ENCODE peak calls at places on chromosomes 16 and 17, in ten cellular contexts. P is upper lobe of right lung; I is GM20000; M is pancreas; F is activated CD8-positive, alpha-beta T cell treated with anti-CD3 and anti-CD28 coated beads for 36 hours; R is cardiac muscle cell; H is epithelial cell of esophagus; T is thoracic aorta; Z is cardiac fibroblast; Y is fibroblast of villous mesenchyme. J is an unnamed sample.

GRCh38 chr16:67326472-67327309 is at the start of the genes KCTD19 and LRRC36:
- DNase-seq in P (peak), I (peak), M (peak), F (peak), R (peak), H (peak), T (no peak), Z (no peak), Y (peak), J (no peak)

GRCh38 chr17:58172369-58173071 is 5.7 kb downstream of the OR4D2 start:
- DNase-seq in P (no peak), I (peak), M (no peak), F (peak), R (peak), H (peak), T (no peak), Z (peak), Y (peak), J (peak)

GRCh38 chr17:65584604-65585521 is 23.4 kb upstream of the AXIN2 start:
- DNase-seq in P (no peak), I (no peak), M (peak), F (no peak), R (no peak), H (no peak), T (no peak), Z (peak), Y (no peak), J (no peak)

GRCh38 chr16:80973991-80974390 is 32.7 kb downstream of the CMC2 start:
- DNase-seq in P (no peak), I (no peak), M (no peak), F (no peak), R (no peak), H (peak), T (no peak), Z (no peak), Y (no peak), J (no peak)

GRCh38 chr17:17792551-17793377 is 44.0 kb downstream of the SREBF1 start:
- DNase-seq in P (no peak), I (peak), M (peak), F (peak), R (peak), H (no peak), T (no peak), Z (peak), Y (peak), J (no peak)

GRCh38 chr17:48290378-48290777 is 139.6 kb downstream of the SKAP1 start:
- DNase-seq in P (no peak), I (no peak), M (no peak), F (no peak), R (no peak), H (no peak), T (no peak), Z (no peak), Y (no peak), J (no peak)

GRCh38 chr16:11401161-11402050 is 56.1 kb downstream of the RMI2 start:
- DNase-seq in P (peak), I (no peak), M (peak), F (no peak), R (no peak), H (no peak), T (no peak), Z (no peak), Y (no peak), J (peak)

GRCh38 chr17:9902116-9902515 is 3.0 kb downstream of the RCVRN start:
- DNase-seq in P (no peak), I (no peak), M (no peak), F (no peak), R (no peak), H (no peak), T (no peak), Z (no peak), Y (no peak), J (no peak)

GRCh38 chr16:12677472-12677871 is 126.2 kb downstream of the CPPED1 start:
- DNase-seq in P (no peak), I (no peak), M (no peak), F (peak), R (no peak), H (no peak), T (no peak), Z (no peak), Y (no peak), J (no peak)

GRCh38 chr17:1735834-1736347 is 6.8 kb upstream of the SERPINF2 start:
- DNase-seq in P (no peak), I (no peak), M (no peak), F (no peak), R (no peak), H (no peak), T (no peak), Z (no peak), Y (no peak), J (no peak)

DNA sequence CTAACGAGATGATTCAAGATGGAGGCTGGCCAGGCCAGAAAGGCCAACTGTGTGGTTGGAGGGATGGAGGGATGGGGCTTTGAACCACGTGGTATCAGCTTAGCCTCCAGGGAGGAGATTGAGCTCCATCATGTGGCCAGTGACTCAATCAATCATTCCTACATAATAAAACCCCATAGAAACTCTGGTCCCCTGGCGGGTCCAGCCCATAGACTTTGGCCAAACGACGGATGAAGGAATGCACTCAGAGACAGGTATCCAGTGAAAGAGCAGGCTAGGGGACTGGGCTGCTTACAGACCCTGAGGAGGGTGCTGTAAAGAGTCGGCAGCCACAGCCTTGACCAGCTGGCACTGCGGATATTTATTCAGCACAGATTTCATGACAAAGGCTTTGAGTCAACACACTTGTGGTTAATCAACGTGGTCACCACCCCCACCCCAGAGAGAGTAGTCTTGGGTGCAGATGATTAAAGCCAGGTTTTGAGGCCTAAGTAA is 308.7 kb upstream of the TNRC6C start:
- DNase-seq in P (peak), I (peak), M (no peak), F (peak), R (peak), H (peak), T (no peak), Z (peak), Y (no peak), J (peak)
- TF ChIP-seq CTCF in P (no peak), I (no peak), M (no peak), F (no peak), R (no peak), H (peak), T (no peak), Z (no peak), Y (no peak), J (no peak)

DNA sequence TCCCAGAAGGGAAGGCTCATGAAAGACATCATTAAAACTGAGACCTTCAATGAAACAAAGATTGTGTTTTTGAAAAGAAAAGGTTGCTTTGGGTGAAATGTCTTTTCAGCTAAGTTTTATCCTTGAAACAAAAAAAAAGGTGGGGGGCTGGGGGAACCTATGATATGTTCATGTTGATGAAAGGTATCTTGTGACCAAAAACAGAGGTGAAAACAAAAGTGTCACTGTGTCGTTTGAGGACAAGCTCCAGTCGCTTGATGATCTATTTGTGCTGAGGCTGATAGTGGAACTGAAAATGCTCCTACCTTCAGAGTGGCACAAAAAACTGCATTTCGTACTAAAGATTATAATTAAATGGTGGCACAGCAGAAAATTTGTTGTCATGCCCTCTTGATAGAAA is 59.0 kb downstream of the IQCK start:
- DNase-seq in P (no peak), I (peak), M (no peak), F (no peak), R (no peak), H (no peak), T (no peak), Z (no peak), Y (no peak), J (no peak)
- TF ChIP-seq CTCF in P (no peak), I (no peak), M (no peak), F (no peak), R (no peak), H (no peak), T (no peak), Z (no peak), Y (no peak), J (no peak)

DNA sequence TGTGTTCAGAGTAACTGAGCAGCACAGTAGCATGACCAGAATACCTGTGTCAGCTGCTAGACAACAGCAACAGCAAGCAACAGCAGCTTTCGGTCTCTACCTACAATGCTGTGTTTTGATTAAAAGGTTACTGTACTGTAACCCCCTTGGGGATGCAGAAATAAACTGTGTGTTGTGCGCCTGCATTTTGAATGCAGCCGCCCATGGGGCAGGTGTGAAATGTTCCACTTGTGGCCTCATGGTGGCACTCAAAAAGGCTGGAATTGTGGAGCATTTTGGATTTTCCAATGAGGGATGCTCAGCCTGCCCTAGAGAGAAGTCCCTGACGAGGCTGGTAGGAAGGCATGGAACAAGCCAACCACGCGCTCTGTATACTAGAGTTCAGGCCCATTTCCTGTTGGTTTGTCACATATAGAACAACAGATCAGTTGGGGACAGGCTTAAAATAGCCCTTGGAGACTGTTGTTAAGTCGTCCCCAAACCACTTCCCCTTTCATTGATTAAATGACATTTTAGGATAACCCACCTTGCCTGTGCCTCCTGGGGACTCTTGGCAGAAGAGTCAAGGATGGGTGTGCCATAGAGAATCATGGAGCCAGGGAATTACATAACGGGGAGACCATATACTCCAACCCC is 27.1 kb downstream of the SCPEP1 start:
- DNase-seq in P (no peak), I (peak), M (no peak), F (no peak), R (no peak), H (no peak), T (no peak), Z (no peak), Y (no peak), J (no peak)
- TF ChIP-seq CTCF in P (peak), I (no peak), M (peak), F (no peak), R (peak), H (peak), T (peak), Z (no peak), Y (peak), J (peak)

GRCh38 chr17:39150795-39151679 is at the start of gene PLXDC1:
- DNase-seq in P (peak), I (no peak), M (no peak), F (no peak), R (no peak), H (no peak), T (no peak), Z (no peak), Y (no peak), J (no peak)

GRCh38 chr17:39151680-39152058 is 232 bp upstream of the PLXDC1 start:
- DNase-seq in P (peak), I (no peak), M (no peak), F (no peak), R (no peak), H (no peak), T (no peak), Z (no peak), Y (no peak), J (no peak)

GRCh38 chr17:39152134-39152884 is 872 bp upstream of the PLXDC1 start:
- DNase-seq in P (no peak), I (no peak), M (no peak), F (peak), R (no peak), H (peak), T (no peak), Z (no peak), Y (no peak), J (no peak)

GRCh38 chr17:39155654-39156053 is 4.2 kb upstream of the PLXDC1 start:
- DNase-seq in P (no peak), I (no peak), M (no peak), F (no peak), R (no peak), H (no peak), T (no peak), Z (no peak), Y (no peak), J (no peak)

DNA sequence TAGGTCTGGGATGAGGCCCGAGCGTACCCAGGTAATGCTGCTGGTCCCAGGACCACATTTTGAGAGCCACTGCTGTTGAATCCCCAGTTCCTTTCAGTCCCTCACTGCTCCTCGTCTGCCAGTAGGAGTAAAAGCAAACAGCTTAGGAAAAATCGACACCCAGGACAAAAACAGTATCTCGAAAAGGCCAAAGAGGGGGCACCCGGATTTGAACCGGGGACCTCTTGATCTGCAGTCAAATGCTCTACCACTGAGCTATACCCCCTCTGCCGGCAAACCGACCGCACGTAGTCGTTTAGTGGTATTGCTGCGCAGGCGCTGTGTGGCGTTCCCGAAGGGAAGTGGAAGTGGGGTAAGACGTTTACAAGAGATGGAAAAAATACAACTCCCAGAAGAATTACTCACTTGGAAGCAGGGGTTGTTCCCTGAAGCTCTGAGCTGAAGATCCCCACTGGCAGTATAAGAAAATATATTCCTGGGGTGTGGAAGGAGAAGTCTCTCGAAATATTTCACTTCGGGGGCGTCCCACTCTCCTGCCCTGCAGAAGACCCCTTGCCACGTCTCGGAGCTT is 2.2 kb upstream of the PLXDC1 start:
- DNase-seq in P (peak), I (peak), M (peak), F (peak), R (peak), H (peak), T (peak), Z (peak), Y (peak), J (peak)
- TF ChIP-seq CTCF in P (no peak), I (no peak), M (no peak), F (no peak), R (peak), H (peak), T (no peak), Z (peak), Y (no peak), J (no peak)

DNA sequence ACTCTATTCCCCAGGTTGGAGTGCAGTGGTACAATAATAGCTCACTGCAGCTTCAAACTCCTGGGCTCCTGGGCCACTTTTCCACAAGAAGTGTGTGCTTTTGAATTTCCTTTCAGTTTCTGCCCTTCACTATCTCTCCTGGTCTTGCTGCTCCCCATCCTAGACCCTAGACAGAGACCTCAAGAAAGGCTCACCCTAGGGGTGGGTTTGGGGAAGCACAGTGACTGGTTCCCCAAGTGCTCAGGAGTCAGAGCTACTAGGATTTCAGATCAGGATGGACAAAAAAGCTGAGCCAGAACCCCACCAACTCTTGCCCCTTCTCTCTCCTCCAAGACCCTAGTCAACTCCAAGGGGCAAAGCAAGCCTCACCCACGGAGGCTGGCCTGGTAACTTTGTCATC is 1.6 kb upstream of the SEBOX start:
- DNase-seq in P (no peak), I (no peak), M (no peak), F (no peak), R (no peak), H (no peak), T (no peak), Z (no peak), Y (no peak), J (no peak)
- TF ChIP-seq CTCF in P (peak), I (no peak), M (no peak), F (no peak), R (no peak), H (peak), T (no peak), Z (no peak), Y (peak), J (no peak)

J was measured in MCF 10A.